ENCODE peak calls at places on chromosomes 5 and 9, in ten cellular contexts. A is astrocyte of the spinal cord, Q is hepatocyte, J is RWPE1, U is PC-3, X is endothelial cell of umbilical vein, H is neural crest cell, R is cardiac fibroblast, T is mammary epithelial cell, G is GM13976. K is an unnamed sample.

GRCh38 chr9:131585375-131585774 is 40.1 kb downstream of the PRRT1B start:
- DNase-seq in J (no peak), U (no peak), G (no peak), H (no peak), X (no peak), R (peak), Q (no peak), T (no peak), A (no peak), K (no peak)

GRCh38 chr9:96460470-96460869 is 10.5 kb downstream of the HABP4 start:
- DNase-seq in T (no peak), R (no peak), X (no peak), Q (no peak), J (no peak), U (no peak), A (no peak), H (no peak), G (no peak), K (no peak)

GRCh38 chr9:109499631-109500120 is 1.6 kb upstream of the PTPN3 start:
- DNase-seq in H (peak), X (no peak), G (no peak), U (peak), A (no peak), J (no peak), Q (peak), T (no peak), R (peak), K (peak)

GRCh38 chr9:92641092-92641809 is 28.7 kb downstream of the IPPK start:
- DNase-seq in H (no peak), G (no peak), Q (no peak), T (peak), J (no peak), A (no peak), R (no peak), U (no peak), X (no peak), K (no peak)

GRCh38 chr5:59660737-59661136 is 232.8 kb downstream of the PDE4D start:
- DNase-seq in T (no peak), J (peak), R (peak), Q (peak), U (peak), H (no peak), A (peak), G (peak), X (peak), K (peak)

GRCh38 chr9:23769307-23769935 is 56.6 kb downstream of the ELAVL2 start:
- DNase-seq in U (peak), A (peak), T (peak), X (no peak), H (no peak), Q (peak), R (peak), J (peak), G (no peak), K (no peak)

GRCh38 chr9:115033800-115034199 is 84.2 kb downstream of the TNC start:
- DNase-seq in J (no peak), G (no peak), T (no peak), X (no peak), Q (no peak), A (no peak), U (no peak), H (no peak), R (no peak), K (no peak)

GRCh38 chr5:170503970-170504525 is at the start of gene KCNIP1:
- DNase-seq in R (no peak), Q (peak), T (no peak), G (no peak), J (peak), A (no peak), U (no peak), X (peak), H (peak), K (peak)

GRCh38 chr9:126853667-126854066 is 6.8 kb upstream of the ZBTB34 start:
- DNase-seq in H (no peak), U (peak), X (no peak), G (no peak), T (peak), Q (no peak), R (peak), A (peak), J (peak), K (peak)

GRCh38 chr5:172107606-172108005 is 80.4 kb downstream of the STK10 start:
- DNase-seq in Q (no peak), G (no peak), X (no peak), A (peak), H (no peak), R (peak), J (peak), U (peak), T (peak), K (no peak)

GRCh38 chr9:136119259-136120118 is 814 bp upstream of the TMEM250 start:
- DNase-seq in H (no peak), R (peak), X (peak), J (no peak), Q (peak), A (peak), G (no peak), U (peak), T (peak), K (peak)

GRCh38 chr5:108924457-108924961 is 176.8 kb downstream of the FER start:
- DNase-seq in U (peak), A (no peak), Q (peak), G (no peak), T (no peak), R (no peak), H (no peak), X (no peak), J (no peak), K (no peak)

GRCh38 chr5:153860482-153860881 is 178.2 kb downstream of the FAM114A2 start:
- DNase-seq in G (no peak), A (no peak), J (no peak), R (no peak), T (no peak), X (no peak), Q (no peak), U (no peak), H (no peak), K (no peak)

GRCh38 chr5:15446552-15446951 is 53.4 kb upstream of the FBXL7 start:
- DNase-seq in U (no peak), T (no peak), G (no peak), Q (no peak), J (no peak), X (no peak), H (no peak), A (peak), R (peak), K (no peak)

GRCh38 chr9:79579624-79580023 is 7.9 kb downstream of the TLE4 start:
- DNase-seq in X (no peak), J (no peak), Q (no peak), T (no peak), H (no peak), U (no peak), R (no peak), G (no peak), A (no peak), K (no peak)

GRCh38 chr9:134053401-134053871 is 14.4 kb downstream of the BRD3 start:
- DNase-seq in Q (no peak), U (no peak), G (no peak), R (no peak), X (no peak), A (no peak), H (no peak), T (no peak), J (no peak), K (no peak)

GRCh38 chr5:180785794-180786221 is 16.8 kb downstream of the MGAT1 start:
- DNase-seq in R (peak), J (peak), G (no peak), U (peak), H (no peak), T (peak), A (peak), Q (peak), X (peak), K (peak)

GRCh38 chr5:180208038-180208434 is 975 bp downstream of the RASGEF1C start:
- DNase-seq in U (no peak), G (no peak), R (no peak), J (no peak), A (no peak), H (no peak), X (no peak), Q (no peak), T (no peak), K (no peak)

GRCh38 chr5:179820127-179820482 is 600 bp upstream of the SQSTM1 start:
- DNase-seq in X (peak), R (no peak), J (no peak), G (no peak), H (no peak), U (no peak), Q (no peak), A (no peak), T (no peak), K (no peak)

GRCh38 chr9:79080536-79080935 is 491.2 kb upstream of the TLE4 start:
- DNase-seq in X (no peak), U (no peak), T (peak), A (no peak), J (no peak), Q (no peak), R (peak), H (no peak), G (no peak), K (no peak)

GRCh38 chr9:102985162-102985900 is 9.8 kb upstream of the CYLC2 start:
- DNase-seq in U (no peak), Q (no peak), T (no peak), A (no peak), R (no peak), H (no peak), G (no peak), X (no peak), J (no peak), K (no peak)

GRCh38 chr5:80341376-80341775 is 21.6 kb downstream of the SPZ1 start:
- DNase-seq in A (no peak), X (no peak), T (no peak), U (no peak), R (no peak), H (no peak), G (no peak), Q (no peak), J (no peak), K (no peak)

GRCh38 chr5:136087961-136088871 is 44.4 kb upstream of the SMAD5 start:
- DNase-seq in A (no peak), U (no peak), R (peak), J (peak), G (no peak), X (peak), T (peak), Q (no peak), H (no peak), K (peak)

GRCh38 chr9:132163457-132163875 is 1.6 kb downstream of the NTNG2 start:
- DNase-seq in A (no peak), G (no peak), H (no peak), Q (peak), U (no peak), R (no peak), X (peak), J (no peak), T (no peak), K (no peak)

GRCh38 chr9:95055851-95056551 is 261.5 kb downstream of the FANCC start:
- DNase-seq in J (no peak), A (peak), X (peak), Q (no peak), G (no peak), U (no peak), H (no peak), R (peak), T (no peak), K (no peak)

GRCh38 chr5:139180850-139181785 is 17.1 kb downstream of the SIL1 start:
- DNase-seq in J (no peak), H (no peak), G (no peak), R (peak), A (no peak), Q (no peak), T (no peak), U (no peak), X (no peak), K (no peak)

GRCh38 chr5:16784843-16785791 is 151.0 kb downstream of the MYO10 start:
- DNase-seq in X (no peak), Q (no peak), T (no peak), A (no peak), J (no peak), R (peak), H (no peak), U (no peak), G (no peak), K (no peak)

GRCh38 chr5:102539598-102539997 is 40.8 kb upstream of the SLCO6A1 start:
- DNase-seq in T (no peak), X (peak), A (peak), J (no peak), G (no peak), R (peak), H (no peak), U (peak), Q (peak), K (peak)

GRCh38 chr5:132499440-132500243 is 9.1 kb upstream of the IRF1 start:
- DNase-seq in X (no peak), R (no peak), A (no peak), T (no peak), J (no peak), H (no peak), Q (peak), G (no peak), U (no peak), K (no peak)

GRCh38 chr9:134551657-134552348 is 89.8 kb upstream of the COL5A1 start:
- DNase-seq in T (peak), A (peak), J (peak), Q (peak), H (no peak), X (peak), R (peak), G (no peak), U (peak), K (peak)

GRCh38 chr5:126594676-126595485 is at the start of gene ALDH7A1:
- DNase-seq in G (peak), T (peak), R (peak), A (peak), H (peak), J (peak), U (peak), Q (peak), X (peak), K (peak)

GRCh38 chr5:138336952-138337684 is 948 bp upstream of the FAM53C start:
- DNase-seq in X (no peak), H (no peak), J (peak), G (no peak), A (no peak), U (no peak), T (no peak), Q (peak), R (peak), K (peak)

GRCh38 chr9:31140316-31140715 is 1244.1 kb upstream of the ACO1 start:
- DNase-seq in X (no peak), A (peak), G (no peak), J (peak), T (peak), Q (peak), U (peak), H (no peak), R (peak), K (no peak)

GRCh38 chr5:80406980-80407734 is 707 bp upstream of the ZFYVE16 start:
- DNase-seq in X (no peak), G (no peak), Q (peak), T (peak), J (no peak), R (peak), U (no peak), H (no peak), A (no peak), K (peak)

GRCh38 chr5:73234156-73234555 is 61.2 kb downstream of the TMEM174 start:
- DNase-seq in G (no peak), J (no peak), X (no peak), U (no peak), H (no peak), Q (no peak), A (no peak), R (no peak), T (no peak), K (no peak)

GRCh38 chr5:73231245-73231778 is 58.3 kb downstream of the TMEM174 start:
- DNase-seq in X (peak), A (no peak), Q (no peak), R (no peak), U (no peak), H (no peak), T (no peak), G (no peak), J (no peak), K (no peak)

GRCh38 chr5:73233053-73233460 is 60.1 kb downstream of the TMEM174 start:
- DNase-seq in J (no peak), T (no peak), U (no peak), Q (no peak), R (no peak), X (no peak), A (no peak), H (no peak), G (no peak), K (no peak)

GRCh38 chr5:73232266-73233041 is 59.5 kb downstream of the TMEM174 start:
- DNase-seq in J (no peak), H (no peak), Q (no peak), U (no peak), X (no peak), G (no peak), R (no peak), A (no peak), T (no peak), K (no peak)

DNA sequence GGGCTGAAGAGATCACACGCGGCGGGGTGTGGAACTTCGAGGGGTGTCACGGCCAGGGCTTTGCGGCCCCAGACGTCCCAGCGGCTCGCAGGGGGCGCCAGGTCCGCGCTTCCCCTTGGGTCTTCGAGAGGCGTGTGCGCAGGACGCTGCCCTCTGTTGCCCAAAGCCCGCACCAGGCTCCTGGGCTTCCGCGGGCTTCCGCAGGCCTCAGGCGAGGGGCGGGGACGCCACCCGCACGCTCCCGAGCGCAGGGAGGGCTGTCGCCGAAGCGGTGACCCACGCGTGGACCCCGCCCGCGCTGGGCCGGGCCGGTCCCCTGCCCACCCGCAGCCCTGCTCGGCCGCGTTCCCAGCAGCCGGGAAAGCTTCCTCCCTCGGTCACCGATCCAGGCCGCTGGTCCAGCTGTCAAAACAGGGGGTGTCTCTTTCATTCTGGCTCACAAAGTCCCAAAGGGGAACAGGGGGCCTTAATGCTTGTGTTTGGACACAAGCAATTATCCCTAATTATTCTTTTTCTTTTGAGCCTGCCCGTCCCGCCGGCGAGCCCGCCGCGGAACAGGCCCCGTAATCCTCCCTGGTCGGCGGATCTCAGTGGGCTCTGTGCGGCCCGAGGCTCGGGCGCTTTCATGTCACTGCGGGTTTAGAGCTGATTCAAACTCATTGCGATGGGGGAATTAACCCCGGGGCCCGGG is 60.6 kb downstream of the TMEM174 start:
- DNase-seq in U (no peak), R (no peak), Q (peak), J (no peak), G (no peak), H (no peak), T (no peak), X (peak), A (peak), K (peak)
- TF ChIP-seq CTCF in U (no peak), R (no peak), Q (no peak), J (no peak), G (no peak), H (no peak), T (no peak), X (no peak), A (no peak), K (no peak)

GRCh38 chr5:66596791-66597757 is 881 bp downstream of the MAST4 start:
- DNase-seq in H (peak), A (peak), R (peak), T (peak), J (peak), Q (peak), G (peak), X (peak), U (no peak), K (peak)
- TF ChIP-seq CTCF in H (no peak), A (peak), R (no peak), T (no peak), J (no peak), Q (no peak), G (no peak), X (no peak), U (no peak), K (no peak)

DNA sequence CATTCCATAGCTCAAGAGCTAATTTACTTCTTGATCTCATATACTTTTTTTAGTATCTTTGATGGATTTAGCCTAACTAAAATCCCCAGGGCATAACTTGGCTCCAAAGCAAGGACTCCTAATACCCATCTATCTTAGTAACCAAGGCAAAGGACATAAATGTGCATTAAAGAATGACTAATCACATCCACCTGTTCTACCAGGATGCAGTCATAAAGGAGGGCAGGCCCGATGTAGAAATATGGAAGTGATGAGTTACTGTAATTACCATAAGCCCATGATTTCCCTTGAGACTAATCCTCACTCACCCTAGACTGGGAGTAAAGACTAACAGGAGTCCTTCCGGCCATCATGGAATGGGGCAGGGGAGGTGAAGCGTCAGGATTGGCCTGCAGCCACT is 56.9 kb downstream of the KIF24 start:
- DNase-seq in R (peak), U (peak), Q (no peak), J (no peak), X (no peak), G (no peak), H (no peak), A (no peak), T (no peak), K (no peak)
- TF ChIP-seq CTCF in R (no peak), U (no peak), Q (no peak), J (no peak), X (no peak), G (no peak), H (no peak), A (no peak), T (no peak), K (no peak)

DNA sequence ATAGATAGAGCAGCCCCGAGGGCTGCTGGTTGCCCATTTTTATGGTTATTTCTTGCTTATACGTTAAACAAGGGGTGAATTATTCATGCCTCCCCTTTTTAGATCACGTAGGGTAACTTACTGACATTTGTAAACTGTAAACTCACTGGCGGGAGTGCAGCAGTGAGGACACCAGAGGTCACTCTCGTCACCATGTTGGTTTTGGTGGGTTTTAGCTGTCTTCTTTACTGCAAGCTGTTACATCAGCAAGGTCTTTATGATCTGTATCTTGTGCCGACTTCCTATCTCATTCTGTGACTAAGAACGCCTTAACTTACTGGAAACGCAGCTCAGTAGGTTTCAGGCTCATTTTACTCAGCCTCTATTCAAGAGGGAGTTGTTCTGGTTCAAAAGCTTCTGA is 155.0 kb upstream of the PRDM9 start:
- DNase-seq in U (peak), A (no peak), T (peak), H (no peak), Q (peak), R (peak), J (no peak), X (no peak), G (no peak), K (no peak)
- TF ChIP-seq CTCF in U (peak), A (no peak), T (peak), H (peak), Q (peak), R (no peak), J (peak), X (no peak), G (no peak), K (no peak)

GRCh38 chr5:176319827-176320554 is 41.6 kb downstream of the KIAA1191 start:
- DNase-seq in R (peak), G (no peak), J (peak), U (peak), X (no peak), T (no peak), A (peak), Q (no peak), H (no peak), K (no peak)
- TF ChIP-seq CTCF in R (no peak), G (no peak), J (peak), U (peak), X (no peak), T (peak), A (peak), Q (peak), H (peak), K (peak)

GRCh38 chr9:5563417-5563815 is 53.1 kb downstream of the PDCD1LG2 start:
- DNase-seq in Q (no peak), U (no peak), X (no peak), R (peak), T (peak), H (no peak), J (no peak), A (no peak), G (no peak), K (no peak)

GRCh38 chr9:5561828-5562488 is 51.6 kb downstream of the PDCD1LG2 start:
- DNase-seq in U (no peak), T (no peak), R (no peak), Q (no peak), J (no peak), G (no peak), X (no peak), H (no peak), A (no peak), K (no peak)

GRCh38 chr9:5560439-5560838 is 50.1 kb downstream of the PDCD1LG2 start:
- DNase-seq in Q (no peak), H (no peak), X (no peak), T (no peak), J (no peak), G (no peak), R (no peak), U (no peak), A (no peak), K (no peak)

GRCh38 chr9:5563886-5564285 is 53.6 kb downstream of the PDCD1LG2 start:
- DNase-seq in H (no peak), U (peak), T (peak), R (peak), Q (no peak), X (no peak), J (no peak), G (no peak), A (no peak), K (no peak)

GRCh38 chr9:5562806-5563416 is 52.6 kb downstream of the PDCD1LG2 start:
- DNase-seq in H (no peak), G (no peak), U (no peak), J (no peak), A (no peak), Q (no peak), T (peak), X (no peak), R (peak), K (no peak)
- TF ChIP-seq CTCF in H (no peak), G (no peak), U (no peak), J (no peak), A (no peak), Q (no peak), T (no peak), X (no peak), R (no peak), K (no peak)